ENCODE peak calls at places on chromosome 1, in nine cellular contexts. One of them, this sample, is unnamed.

GRCh38 chr1:153506831-153507413 is 28.9 kb downstream of the S100A6 start:
- DNase-seq in epithelial cell of esophagus: peak; percentile 57
- DNase-seq in IMR-90: peak; percentile 91
- DNase-seq in fibroblast of pulmonary artery: peak; percentile 94
- DNase-seq in CD8-positive, alpha-beta T cell: no peak
- DNase-seq in astrocyte of the cerebellum: peak; percentile 41
- DNase-seq in ovary: peak; percentile 95
- DNase-seq in dorsolateral prefrontal cortex: no peak
- DNase-seq in CD14-positive monocyte: no peak
- DNase-seq in this sample: peak; percentile 61

GRCh38 chr1:201481761-201482493 is 12.9 kb upstream of the PHLDA3 start:
- DNase-seq in CD8-positive, alpha-beta T cell: peak; percentile 81
- DNase-seq in astrocyte of the cerebellum: peak; percentile 55
- DNase-seq in fibroblast of pulmonary artery: peak; percentile 83
- DNase-seq in IMR-90: peak; percentile 73
- DNase-seq in CD14-positive monocyte: peak; percentile 76
- DNase-seq in ovary: peak; percentile 91
- DNase-seq in epithelial cell of esophagus: peak; percentile 85
- DNase-seq in dorsolateral prefrontal cortex: peak; percentile 93
- DNase-seq in this sample: no peak

GRCh38 chr1:159089184-159089791 is 12.7 kb upstream of the AIM2 start:
- DNase-seq in epithelial cell of esophagus: no peak
- DNase-seq in CD14-positive monocyte: no peak
- DNase-seq in CD8-positive, alpha-beta T cell: peak; percentile 15
- DNase-seq in dorsolateral prefrontal cortex: no peak
- DNase-seq in ovary: no peak
- DNase-seq in astrocyte of the cerebellum: no peak
- DNase-seq in IMR-90: no peak
- DNase-seq in fibroblast of pulmonary artery: no peak
- DNase-seq in this sample: no peak

GRCh38 chr1:111399792-111400610 is 27.5 kb downstream of the OVGP1 start:
- DNase-seq in CD14-positive monocyte: no peak
- DNase-seq in CD8-positive, alpha-beta T cell: peak; percentile 54
- DNase-seq in astrocyte of the cerebellum: peak; percentile 26
- DNase-seq in ovary: peak; percentile 54
- DNase-seq in IMR-90: peak; percentile 55
- DNase-seq in fibroblast of pulmonary artery: peak; percentile 72
- DNase-seq in dorsolateral prefrontal cortex: no peak
- DNase-seq in epithelial cell of esophagus: peak; percentile 57
- DNase-seq in this sample: peak; percentile 7

GRCh38 chr1:32666866-32667566 is 16.0 kb downstream of the RBBP4 start:
- DNase-seq in CD8-positive, alpha-beta T cell: no peak
- DNase-seq in fibroblast of pulmonary artery: peak; percentile 9
- DNase-seq in epithelial cell of esophagus: no peak
- DNase-seq in astrocyte of the cerebellum: no peak
- DNase-seq in dorsolateral prefrontal cortex: no peak
- DNase-seq in CD14-positive monocyte: no peak
- DNase-seq in IMR-90: no peak
- DNase-seq in ovary: no peak
- DNase-seq in this sample: no peak

GRCh38 chr1:157932082-157932481 is 61.4 kb upstream of the KIRREL1 start:
- DNase-seq in epithelial cell of esophagus: peak; percentile 78
- DNase-seq in CD8-positive, alpha-beta T cell: no peak
- DNase-seq in astrocyte of the cerebellum: no peak
- DNase-seq in fibroblast of pulmonary artery: peak; percentile 54
- DNase-seq in IMR-90: peak; percentile 55
- DNase-seq in dorsolateral prefrontal cortex: no peak
- DNase-seq in ovary: no peak
- DNase-seq in CD14-positive monocyte: no peak
- DNase-seq in this sample: no peak

GRCh38 chr1:151828931-151829330 is 2.7 kb downstream of the RORC start:
- DNase-seq in CD8-positive, alpha-beta T cell: no peak
- DNase-seq in ovary: no peak
- DNase-seq in CD14-positive monocyte: no peak
- DNase-seq in fibroblast of pulmonary artery: peak; percentile 62
- DNase-seq in epithelial cell of esophagus: peak; percentile 60
- DNase-seq in dorsolateral prefrontal cortex: no peak
- DNase-seq in astrocyte of the cerebellum: peak; percentile 12
- DNase-seq in IMR-90: peak; percentile 11
- DNase-seq in this sample: no peak

GRCh38 chr1:217896490-217896889 is 265.3 kb downstream of the SPATA17 start:
- DNase-seq in fibroblast of pulmonary artery: peak; percentile 51
- DNase-seq in epithelial cell of esophagus: no peak
- DNase-seq in astrocyte of the cerebellum: peak; percentile 54
- DNase-seq in IMR-90: no peak
- DNase-seq in CD14-positive monocyte: no peak
- DNase-seq in ovary: no peak
- DNase-seq in CD8-positive, alpha-beta T cell: no peak
- DNase-seq in dorsolateral prefrontal cortex: no peak
- DNase-seq in this sample: no peak

GRCh38 chr1:51749151-51749550 is 129.4 kb downstream of the NRDC start:
- DNase-seq in astrocyte of the cerebellum: no peak
- DNase-seq in epithelial cell of esophagus: no peak
- DNase-seq in fibroblast of pulmonary artery: no peak
- DNase-seq in ovary: no peak
- DNase-seq in CD8-positive, alpha-beta T cell: no peak
- DNase-seq in dorsolateral prefrontal cortex: no peak
- DNase-seq in CD14-positive monocyte: no peak
- DNase-seq in IMR-90: no peak
- DNase-seq in this sample: no peak

GRCh38 chr1:240575976-240576666 is 35.8 kb downstream of the GREM2 start:
- DNase-seq in fibroblast of pulmonary artery: peak; percentile 31
- DNase-seq in astrocyte of the cerebellum: peak; percentile 47
- DNase-seq in epithelial cell of esophagus: no peak
- DNase-seq in CD14-positive monocyte: no peak
- DNase-seq in IMR-90: peak; percentile 60
- DNase-seq in ovary: no peak
- DNase-seq in CD8-positive, alpha-beta T cell: peak; percentile 8
- DNase-seq in dorsolateral prefrontal cortex: no peak
- DNase-seq in this sample: no peak

GRCh38 chr1:160375788-160376524 is 9.1 kb downstream of the NHLH1 start:
- DNase-seq in IMR-90: no peak
- DNase-seq in CD14-positive monocyte: no peak
- DNase-seq in dorsolateral prefrontal cortex: peak; percentile 52
- DNase-seq in fibroblast of pulmonary artery: no peak
- DNase-seq in ovary: no peak
- DNase-seq in CD8-positive, alpha-beta T cell: no peak
- DNase-seq in astrocyte of the cerebellum: no peak
- DNase-seq in epithelial cell of esophagus: no peak
- DNase-seq in this sample: no peak

GRCh38 chr1:69523032-69523431 is 44.7 kb upstream of the LRRC7 start:
- DNase-seq in fibroblast of pulmonary artery: peak; percentile 70
- DNase-seq in astrocyte of the cerebellum: peak; percentile 78
- DNase-seq in IMR-90: peak; percentile 87
- DNase-seq in epithelial cell of esophagus: peak; percentile 82
- DNase-seq in dorsolateral prefrontal cortex: no peak
- DNase-seq in CD14-positive monocyte: no peak
- DNase-seq in CD8-positive, alpha-beta T cell: no peak
- DNase-seq in ovary: no peak
- DNase-seq in this sample: no peak

GRCh38 chr1:93919780-93920179 is 10.6 kb upstream of the GCLM start:
- DNase-seq in ovary: no peak
- DNase-seq in fibroblast of pulmonary artery: no peak
- DNase-seq in astrocyte of the cerebellum: no peak
- DNase-seq in epithelial cell of esophagus: no peak
- DNase-seq in CD14-positive monocyte: no peak
- DNase-seq in CD8-positive, alpha-beta T cell: no peak
- DNase-seq in IMR-90: no peak
- DNase-seq in dorsolateral prefrontal cortex: no peak
- DNase-seq in this sample: no peak

GRCh38 chr1:87883906-87884305 is 555.2 kb downstream of the LMO4 start:
- DNase-seq in CD8-positive, alpha-beta T cell: no peak
- DNase-seq in epithelial cell of esophagus: no peak
- DNase-seq in dorsolateral prefrontal cortex: no peak
- DNase-seq in CD14-positive monocyte: no peak
- DNase-seq in ovary: no peak
- DNase-seq in astrocyte of the cerebellum: no peak
- DNase-seq in fibroblast of pulmonary artery: no peak
- DNase-seq in IMR-90: peak; percentile 8
- DNase-seq in this sample: no peak

GRCh38 chr1:34163792-34164509 is 1.1 kb downstream of the CSMD2 start:
- DNase-seq in IMR-90: no peak
- DNase-seq in ovary: no peak
- DNase-seq in fibroblast of pulmonary artery: no peak
- DNase-seq in dorsolateral prefrontal cortex: peak; percentile 62
- DNase-seq in astrocyte of the cerebellum: no peak
- DNase-seq in CD14-positive monocyte: no peak
- DNase-seq in epithelial cell of esophagus: no peak
- DNase-seq in CD8-positive, alpha-beta T cell: no peak
- DNase-seq in this sample: no peak

GRCh38 chr1:55286851-55287602 is 71.9 kb upstream of the USP24 start:
- DNase-seq in epithelial cell of esophagus: no peak
- DNase-seq in astrocyte of the cerebellum: no peak
- DNase-seq in CD14-positive monocyte: no peak
- DNase-seq in ovary: no peak
- DNase-seq in CD8-positive, alpha-beta T cell: no peak
- DNase-seq in IMR-90: peak; percentile 35
- DNase-seq in fibroblast of pulmonary artery: peak; percentile 37
- DNase-seq in dorsolateral prefrontal cortex: no peak
- DNase-seq in this sample: no peak

GRCh38 chr1:55289042-55289441 is 73.9 kb upstream of the USP24 start:
- DNase-seq in epithelial cell of esophagus: no peak
- DNase-seq in dorsolateral prefrontal cortex: no peak
- DNase-seq in astrocyte of the cerebellum: no peak
- DNase-seq in CD8-positive, alpha-beta T cell: no peak
- DNase-seq in IMR-90: no peak
- DNase-seq in ovary: no peak
- DNase-seq in CD14-positive monocyte: no peak
- DNase-seq in fibroblast of pulmonary artery: no peak
- DNase-seq in this sample: no peak

GRCh38 chr1:55288245-55288644 is 73.1 kb upstream of the USP24 start:
- DNase-seq in astrocyte of the cerebellum: no peak
- DNase-seq in IMR-90: no peak
- DNase-seq in dorsolateral prefrontal cortex: no peak
- DNase-seq in epithelial cell of esophagus: no peak
- DNase-seq in CD8-positive, alpha-beta T cell: no peak
- DNase-seq in ovary: peak; percentile 29
- DNase-seq in fibroblast of pulmonary artery: no peak
- DNase-seq in CD14-positive monocyte: no peak
- DNase-seq in this sample: no peak

GRCh38 chr1:55287732-55288131 is 72.6 kb upstream of the USP24 start:
- DNase-seq in dorsolateral prefrontal cortex: no peak
- DNase-seq in CD14-positive monocyte: no peak
- DNase-seq in astrocyte of the cerebellum: no peak
- DNase-seq in IMR-90: no peak
- DNase-seq in CD8-positive, alpha-beta T cell: no peak
- DNase-seq in epithelial cell of esophagus: no peak
- DNase-seq in fibroblast of pulmonary artery: no peak
- DNase-seq in ovary: no peak
- DNase-seq in this sample: no peak

GRCh38 chr1:55289614-55290013 is 74.5 kb upstream of the USP24 start:
- DNase-seq in ovary: no peak
- DNase-seq in epithelial cell of esophagus: no peak
- DNase-seq in CD8-positive, alpha-beta T cell: no peak
- DNase-seq in IMR-90: no peak
- DNase-seq in CD14-positive monocyte: no peak
- DNase-seq in dorsolateral prefrontal cortex: no peak
- DNase-seq in astrocyte of the cerebellum: no peak
- DNase-seq in fibroblast of pulmonary artery: no peak
- DNase-seq in this sample: no peak
- TF ChIP-seq CTCF in ovary: no peak
- TF ChIP-seq CTCF in epithelial cell of esophagus: peak; percentile 20
- TF ChIP-seq CTCF in CD8-positive, alpha-beta T cell: no peak
- TF ChIP-seq CTCF in IMR-90: peak; percentile 25
- TF ChIP-seq CTCF in CD14-positive monocyte: no peak
- TF ChIP-seq CTCF in dorsolateral prefrontal cortex: peak; percentile 7
- TF ChIP-seq CTCF in astrocyte of the cerebellum: no peak
- TF ChIP-seq CTCF in fibroblast of pulmonary artery: no peak
- TF ChIP-seq CTCF in this sample: peak; percentile 19

GRCh38 chr1:59029366-59029765 is 245.5 kb upstream of the JUN start:
- DNase-seq in epithelial cell of esophagus: no peak
- DNase-seq in CD14-positive monocyte: no peak
- DNase-seq in astrocyte of the cerebellum: no peak
- DNase-seq in dorsolateral prefrontal cortex: no peak
- DNase-seq in IMR-90: peak; percentile 38
- DNase-seq in fibroblast of pulmonary artery: no peak
- DNase-seq in CD8-positive, alpha-beta T cell: no peak
- DNase-seq in ovary: no peak
- DNase-seq in this sample: no peak

GRCh38 chr1:59028052-59028451 is 244.2 kb upstream of the JUN start:
- DNase-seq in CD8-positive, alpha-beta T cell: no peak
- DNase-seq in epithelial cell of esophagus: no peak
- DNase-seq in astrocyte of the cerebellum: no peak
- DNase-seq in IMR-90: no peak
- DNase-seq in CD14-positive monocyte: no peak
- DNase-seq in dorsolateral prefrontal cortex: no peak
- DNase-seq in fibroblast of pulmonary artery: no peak
- DNase-seq in ovary: no peak
- DNase-seq in this sample: no peak

GRCh38 chr1:59032221-59032620 is 248.4 kb upstream of the JUN start:
- DNase-seq in CD14-positive monocyte: no peak
- DNase-seq in astrocyte of the cerebellum: no peak
- DNase-seq in fibroblast of pulmonary artery: no peak
- DNase-seq in ovary: no peak
- DNase-seq in CD8-positive, alpha-beta T cell: no peak
- DNase-seq in IMR-90: no peak
- DNase-seq in dorsolateral prefrontal cortex: no peak
- DNase-seq in epithelial cell of esophagus: no peak
- DNase-seq in this sample: no peak

GRCh38 chr1:59027176-59027575 is 243.3 kb upstream of the JUN start:
- DNase-seq in CD8-positive, alpha-beta T cell: no peak
- DNase-seq in astrocyte of the cerebellum: no peak
- DNase-seq in CD14-positive monocyte: no peak
- DNase-seq in IMR-90: peak; percentile 44
- DNase-seq in fibroblast of pulmonary artery: peak; percentile 56
- DNase-seq in ovary: no peak
- DNase-seq in epithelial cell of esophagus: peak; percentile 59
- DNase-seq in dorsolateral prefrontal cortex: no peak
- DNase-seq in this sample: no peak

GRCh38 chr1:59029768-59030167 is 245.9 kb upstream of the JUN start:
- DNase-seq in fibroblast of pulmonary artery: no peak
- DNase-seq in epithelial cell of esophagus: peak; percentile 65
- DNase-seq in IMR-90: no peak
- DNase-seq in CD8-positive, alpha-beta T cell: no peak
- DNase-seq in astrocyte of the cerebellum: no peak
- DNase-seq in dorsolateral prefrontal cortex: no peak
- DNase-seq in CD14-positive monocyte: no peak
- DNase-seq in ovary: no peak
- DNase-seq in this sample: no peak
- TF ChIP-seq CTCF in fibroblast of pulmonary artery: no peak
- TF ChIP-seq CTCF in epithelial cell of esophagus: no peak
- TF ChIP-seq CTCF in IMR-90: no peak
- TF ChIP-seq CTCF in CD8-positive, alpha-beta T cell: no peak
- TF ChIP-seq CTCF in astrocyte of the cerebellum: no peak
- TF ChIP-seq CTCF in dorsolateral prefrontal cortex: no peak
- TF ChIP-seq CTCF in CD14-positive monocyte: no peak
- TF ChIP-seq CTCF in ovary: no peak
- TF ChIP-seq CTCF in this sample: no peak

GRCh38 chr1:78060857-78061563 is 15.2 kb downstream of the GIPC2 start:
- DNase-seq in IMR-90: no peak
- DNase-seq in epithelial cell of esophagus: peak; percentile 90
- DNase-seq in dorsolateral prefrontal cortex: no peak
- DNase-seq in astrocyte of the cerebellum: no peak
- DNase-seq in ovary: no peak
- DNase-seq in fibroblast of pulmonary artery: no peak
- DNase-seq in CD8-positive, alpha-beta T cell: no peak
- DNase-seq in CD14-positive monocyte: no peak
- DNase-seq in this sample: no peak
- TF ChIP-seq CTCF in IMR-90: peak; percentile 13
- TF ChIP-seq CTCF in epithelial cell of esophagus: peak; percentile 41
- TF ChIP-seq CTCF in dorsolateral prefrontal cortex: no peak
- TF ChIP-seq CTCF in astrocyte of the cerebellum: no peak
- TF ChIP-seq CTCF in ovary: no peak
- TF ChIP-seq CTCF in fibroblast of pulmonary artery: no peak
- TF ChIP-seq CTCF in CD8-positive, alpha-beta T cell: no peak
- TF ChIP-seq CTCF in CD14-positive monocyte: no peak
- TF ChIP-seq CTCF in this sample: no peak

GRCh38 chr1:41657679-41658078 is 173.2 kb upstream of the EDN2 start:
- DNase-seq in fibroblast of pulmonary artery: no peak
- DNase-seq in CD14-positive monocyte: no peak
- DNase-seq in IMR-90: no peak
- DNase-seq in ovary: no peak
- DNase-seq in dorsolateral prefrontal cortex: no peak
- DNase-seq in epithelial cell of esophagus: no peak
- DNase-seq in astrocyte of the cerebellum: no peak
- DNase-seq in CD8-positive, alpha-beta T cell: no peak
- DNase-seq in this sample: no peak
- TF ChIP-seq CTCF in fibroblast of pulmonary artery: no peak
- TF ChIP-seq CTCF in CD14-positive monocyte: no peak
- TF ChIP-seq CTCF in IMR-90: peak; percentile 2
- TF ChIP-seq CTCF in ovary: no peak
- TF ChIP-seq CTCF in dorsolateral prefrontal cortex: no peak
- TF ChIP-seq CTCF in epithelial cell of esophagus: no peak
- TF ChIP-seq CTCF in astrocyte of the cerebellum: no peak
- TF ChIP-seq CTCF in CD8-positive, alpha-beta T cell: no peak
- TF ChIP-seq CTCF in this sample: no peak